ENCODE peak calls at places on chromosomes 5 and 9, in nine cellular contexts. U is transverse colon, K is A673, Z is HepG2, Q is fibroblast of lung, S is cardiac muscle cell, A is ovary, T is WERI-Rb-1, E is stomach. I is an unnamed sample.
A peak's percentile ranks its signal among the peaks of the same experiment; 100 is the strongest.

GRCh38 chr9:69195681-69196080 is 21.6 kb downstream of the TJP2 start:
- DNase-seq in E (no peak), K (no peak), Q (no peak), S (no peak), Z (no peak), U (no peak), A (no peak), T (no peak), I (no peak)

GRCh38 chr9:123373941-123374340 is 17.9 kb downstream of the CRB2 start:
- DNase-seq in E (no peak), A (no peak), U (no peak), Q (no peak), T (peak; percentile 77), K (no peak), Z (no peak), S (peak; percentile 84), I (no peak)

GRCh38 chr5:144328505-144328904 is 157.8 kb downstream of the KCTD16 start:
- DNase-seq in U (no peak), K (no peak), Z (no peak), T (no peak), A (no peak), Q (peak; percentile 12), E (no peak), S (no peak), I (no peak)

GRCh38 chr5:60945760-60946253 is 802 bp downstream of the NDUFAF2 start:
- DNase-seq in S (peak; percentile 37), T (no peak), Z (peak; percentile 15), Q (peak; percentile 67), K (peak; percentile 69), U (no peak), E (peak; percentile 34), A (no peak), I (peak; percentile 74)

GRCh38 chr5:69451941-69452652 is 37.2 kb downstream of the MARVELD2 start:
- DNase-seq in Q (no peak), S (no peak), A (no peak), U (no peak), Z (peak; percentile 84), E (no peak), T (no peak), K (no peak), I (no peak)

GRCh38 chr5:83512051-83512745 is 40.7 kb downstream of the VCAN start:
- DNase-seq in E (no peak), T (no peak), K (no peak), A (no peak), Z (no peak), S (no peak), Q (peak; percentile 43), U (no peak), I (peak; percentile 45)

GRCh38 chr5:124697912-124698690 is 48.3 kb downstream of the ZNF608 start:
- DNase-seq in U (no peak), Z (no peak), Q (peak; percentile 43), T (no peak), A (no peak), E (no peak), K (no peak), S (no peak), I (no peak)

GRCh38 chr9:104858846-104859245 is 69.1 kb downstream of the ABCA1 start:
- DNase-seq in Q (no peak), T (no peak), A (no peak), Z (no peak), S (no peak), U (no peak), K (no peak), E (no peak), I (no peak)

GRCh38 chr9:126027566-126027965 is 280.4 kb downstream of the PBX3 start:
- DNase-seq in T (no peak), K (no peak), Q (no peak), S (no peak), A (no peak), Z (no peak), U (no peak), E (no peak), I (no peak)

GRCh38 chr5:146402949-146403348 is 44.2 kb upstream of the TCERG1 start:
- DNase-seq in E (no peak), S (no peak), A (no peak), K (no peak), T (no peak), Q (no peak), U (no peak), Z (no peak), I (no peak)

GRCh38 chr5:166330061-166330460 is 1961.4 kb upstream of the WWC1 start:
- DNase-seq in S (no peak), K (no peak), A (no peak), U (no peak), Z (no peak), Q (no peak), E (no peak), T (no peak), I (no peak)

GRCh38 chr5:61719124-61719523 is 387.1 kb downstream of the ZSWIM6 start:
- DNase-seq in Q (no peak), E (no peak), U (no peak), S (no peak), T (no peak), K (no peak), Z (no peak), A (no peak), I (no peak)

GRCh38 chr5:123438244-123438643 is 15.0 kb upstream of the CEP120 start:
- DNase-seq in Q (no peak), E (no peak), A (no peak), S (no peak), T (no peak), Z (no peak), U (no peak), K (no peak), I (no peak)

GRCh38 chr5:64318175-64318574 is 152.5 kb downstream of the RNF180 start:
- DNase-seq in Z (no peak), T (no peak), Q (peak; percentile 19), E (no peak), S (no peak), K (no peak), U (no peak), A (no peak), I (peak; percentile 1)

GRCh38 chr5:168578006-168578405 is 1.2 kb downstream of the PANK3 start:
- DNase-seq in A (no peak), S (no peak), K (no peak), T (no peak), E (no peak), Q (peak; percentile 34), U (no peak), Z (no peak), I (peak; percentile 52)

GRCh38 chr5:74626386-74627222 is 13.9 kb downstream of the ENC1 start:
- DNase-seq in Q (no peak), K (no peak), S (no peak), U (no peak), Z (no peak), A (no peak), E (no peak), T (peak; percentile 49), I (no peak)

GRCh38 chr9:89444212-89444611 is 53.7 kb downstream of the SEMA4D start:
- DNase-seq in S (peak; percentile 45), A (no peak), Z (no peak), U (peak; percentile 35), Q (no peak), E (no peak), K (no peak), T (no peak), I (no peak)

GRCh38 chr5:94577466-94578245 is 40.7 kb downstream of the KIAA0825 start:
- DNase-seq in U (no peak), T (no peak), A (no peak), Q (no peak), K (no peak), Z (no peak), E (no peak), S (no peak), I (no peak)

GRCh38 chr5:35218981-35219380 is 11.3 kb downstream of the PRLR start:
- DNase-seq in S (no peak), T (no peak), U (no peak), Q (no peak), K (no peak), Z (no peak), E (no peak), A (no peak), I (no peak)

DNA sequence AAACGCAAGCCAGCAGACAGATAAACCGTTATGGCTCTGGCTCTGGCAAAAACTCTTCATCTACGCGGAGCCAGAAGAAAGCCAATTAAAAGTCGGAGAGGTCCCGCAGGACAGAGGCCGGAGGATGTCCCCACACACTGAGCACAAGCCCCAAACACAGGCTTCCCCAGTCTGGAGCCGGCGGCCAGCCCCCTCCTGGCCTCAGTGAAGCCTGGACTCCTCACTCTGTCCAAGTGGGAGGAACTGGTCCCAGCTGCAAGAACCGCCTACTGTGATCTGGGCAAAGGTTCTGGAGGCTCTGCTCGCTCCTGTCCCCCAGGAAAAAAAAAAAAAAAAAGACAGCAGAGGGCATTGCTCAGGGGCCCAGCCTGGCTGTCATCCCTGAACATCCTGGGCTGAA is 44.4 kb downstream of the ADAMTS2 start:
- DNase-seq in Z (no peak), Q (peak; percentile 34), S (no peak), E (no peak), U (no peak), K (no peak), A (no peak), T (no peak), I (no peak)
- H3K4me3 ChIP-seq in Z (no peak overlapping the region), Q (no peak overlapping the region), S (no peak overlapping the region), E (no peak overlapping the region), U (no peak overlapping the region), K (no peak overlapping the region), A (no peak overlapping the region), T (no peak overlapping the region), I (peak overlapping the region; percentile 61)

GRCh38 chr9:94718936-94719335 is 7.6 kb upstream of the AOPEP start:
- DNase-seq in Z (no peak), K (no peak), S (no peak), A (no peak), T (no peak), U (no peak), E (no peak), Q (no peak), I (no peak)
- H3K36me3 ChIP-seq in Z (no peaks in the 10 kb centered on the region), K (no peaks in the 10 kb centered on the region), S (no peaks in the 10 kb centered on the region), A (no peaks in the 10 kb centered on the region), T (no peaks in the 10 kb centered on the region), U (no peaks in the 10 kb centered on the region), E (no peaks in the 10 kb centered on the region), Q (no peaks in the 10 kb centered on the region), I (no peaks in the 10 kb centered on the region)

DNA sequence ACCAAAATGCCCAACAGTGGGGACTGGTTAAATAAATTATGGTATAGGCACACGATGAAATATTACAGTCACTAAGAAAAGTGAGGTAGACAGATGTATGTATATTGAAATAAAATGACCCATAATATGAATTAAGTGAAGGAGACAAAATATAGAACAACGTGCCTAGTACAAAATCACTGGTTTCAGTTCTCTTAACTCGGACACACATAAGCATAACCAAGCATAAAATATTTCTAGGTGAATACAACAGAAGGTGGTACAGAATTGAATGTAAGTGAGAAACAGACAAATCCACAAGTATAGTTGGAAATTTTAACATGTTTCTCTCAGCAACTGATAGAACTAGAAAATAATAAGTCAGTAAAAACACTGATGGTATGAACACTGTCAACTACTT is 22.0 kb downstream of the PUM3 start:
- DNase-seq in K (no peak), U (no peak), E (no peak), A (no peak), Z (no peak), S (no peak), T (no peak), Q (no peak), I (no peak)
- H3K4me3 ChIP-seq in K (no peak overlapping the region), U (no peak overlapping the region), E (no peak overlapping the region), A (no peak overlapping the region), Z (no peak overlapping the region), S (no peak overlapping the region), T (no peak overlapping the region), Q (no peak overlapping the region), I (no peak overlapping the region)

DNA sequence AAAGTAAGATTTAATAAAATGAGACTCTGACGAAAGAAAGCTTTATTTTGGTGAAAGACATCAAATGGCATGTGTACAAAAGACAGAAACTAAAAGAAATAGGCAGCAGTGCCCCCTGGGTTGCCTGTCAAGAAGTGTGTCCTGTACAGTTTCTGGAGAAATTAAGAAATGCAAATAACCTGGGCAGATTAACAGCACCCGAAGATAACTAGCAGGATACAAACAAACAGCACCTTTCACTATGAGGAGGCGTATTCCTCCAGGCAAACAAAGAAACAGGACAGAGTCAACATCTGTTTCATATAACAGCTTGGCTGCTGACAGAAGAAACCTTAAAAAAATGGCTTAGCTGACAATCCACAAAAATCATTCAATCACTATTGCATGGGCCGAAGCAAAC is 162.3 kb downstream of the ARL15 start:
- DNase-seq in E (no peak), T (no peak), S (no peak), U (no peak), Q (peak; percentile 45), Z (no peak), A (no peak), K (peak; percentile 2), I (peak; percentile 66)
- H3K36me3 ChIP-seq in E (no peaks in the 10 kb centered on the region), T (no peaks in the 10 kb centered on the region), S (no peaks in the 10 kb centered on the region), U (no peaks in the 10 kb centered on the region), Q (no peaks in the 10 kb centered on the region), Z (no peaks in the 10 kb centered on the region), A (no peaks in the 10 kb centered on the region), K (no peaks in the 10 kb centered on the region), I (no peaks in the 10 kb centered on the region)